ENCODE peak calls at places on chromosomes 13 and 19, in seven cellular contexts. J is smooth muscle cell of the brain vasculature; Y is omental fat pad; T is NCI-H510A treated with DMSO at 0.1 percent for 48 hours; B is dorsolateral prefrontal cortex; O is CD8-positive, alpha-beta T cell; V is epithelial cell of esophagus. P is an unnamed sample.
A peak's percentile ranks its signal among the peaks of the same experiment; 100 is the strongest.

GRCh38 chr13:45943965-45944364 is 92.4 kb upstream of the SIAH3 start:
- DNase-seq in J (no peak), Y (no peak), T (no peak), B (no peak), O (no peak), V (no peak), P (no peak)

GRCh38 chr19:3783660-3784584 is 2.3 kb downstream of the MATK start:
- DNase-seq in J (no peak), Y (no peak), T (no peak), B (no peak), O (peak; percentile 68), V (no peak), P (no peak)

GRCh38 chr13:47310376-47310775 is 413.5 kb upstream of the HTR2A start:
- DNase-seq in J (no peak), Y (no peak), T (no peak), B (no peak), O (no peak), V (peak; percentile 22), P (no peak)

GRCh38 chr13:44484562-44485164 is 91.5 kb downstream of the TSC22D1 start:
- DNase-seq in J (no peak), Y (no peak), T (no peak), B (no peak), O (no peak), V (no peak), P (no peak)

GRCh38 chr19:53772943-53773342 is 51.2 kb downstream of the NLRP12 start:
- DNase-seq in J (peak; percentile 3), Y (peak; percentile 48), T (peak; percentile 1), B (no peak), O (peak; percentile 51), V (peak; percentile 66), P (peak; percentile 74)

GRCh38 chr13:44267966-44268365 is 105.7 kb upstream of the SERP2 start:
- DNase-seq in J (no peak), Y (no peak), T (no peak), B (no peak), O (no peak), V (peak; percentile 89), P (no peak)

GRCh38 chr19:1261863-1262686 is 7.1 kb upstream of the CIRBP start:
- DNase-seq in J (no peak), Y (no peak), T (peak; percentile 13), B (no peak), O (no peak), V (peak; percentile 58), P (no peak)

GRCh38 chr19:33862991-33863390 is 66.3 kb downstream of the KCTD15 start:
- DNase-seq in J (no peak), Y (no peak), T (no peak), B (no peak), O (no peak), V (no peak), P (no peak)

GRCh38 chr19:19606021-19606420 is 12.5 kb downstream of the PBX4 start:
- DNase-seq in J (no peak), Y (no peak), T (no peak), B (no peak), O (peak; percentile 65), V (peak; percentile 97), P (no peak)

GRCh38 chr19:46639356-46640061 is 3.5 kb upstream of the GNG8 start:
- DNase-seq in J (no peak), Y (no peak), T (no peak), B (no peak), O (no peak), V (no peak), P (peak; percentile 44)

GRCh38 chr13:97030705-97031452 is 36.6 kb upstream of the OXGR1 start:
- DNase-seq in J (peak; percentile 50), Y (no peak), T (peak; percentile 32), B (no peak), O (no peak), V (peak; percentile 46), P (no peak)

GRCh38 chr19:42589792-42590191 is 4.9 kb downstream of the CEACAM8 start:
- DNase-seq in J (no peak), Y (no peak), T (no peak), B (no peak), O (no peak), V (no peak), P (no peak)

GRCh38 chr19:32324631-32325215 is 20.7 kb upstream of the ZNF507 start:
- DNase-seq in J (no peak), Y (no peak), T (no peak), B (no peak), O (no peak), V (no peak), P (no peak)

GRCh38 chr13:71089105-71089504 is 777.9 kb downstream of the DACH1 start:
- DNase-seq in J (no peak), Y (no peak), T (no peak), B (no peak), O (no peak), V (no peak), P (no peak)

GRCh38 chr19:56880592-56881190 is 40.2 kb upstream of the PEG3 start:
- DNase-seq in J (no peak), Y (no peak), T (no peak), B (no peak), O (no peak), V (no peak), P (no peak)

GRCh38 chr19:16203256-16204004 is 5.7 kb downstream of the AP1M1 start:
- DNase-seq in J (no peak), Y (no peak), T (peak; percentile 33), B (peak; percentile 22), O (no peak), V (no peak), P (no peak)

GRCh38 chr13:114019367-114019766 is 45.5 kb upstream of the C13orf46 start:
- DNase-seq in J (no peak), Y (no peak), T (no peak), B (no peak), O (no peak), V (no peak), P (no peak)

P was measured in head of caudate nucleus.